ENCODE peak calls at places on chromosomes 11 and 22, in eight cellular contexts. Y is stimulated activated CD8-positive, alpha-beta memory T cell treated with anti-CD3 and anti-CD28 coated beads, Interleukin-2, amount 100 ng/mL, for 1 hour; F is Kasumi-1; D is stimulated activated CD4-positive, alpha-beta T cell treated with anti-CD3 and anti-CD28 coated beads, Interleukin-1b, Interleukin-23, amount 100 ng/mL, for 1 hour; U is OCI-LY7; R is astrocyte of the hippocampus; V is HS-5; O is endothelial cell. J is an unnamed sample.

GRCh38 chr22:26700462-26700861 is 43.1 kb downstream of the MIAT start:
- DNase-seq in Y (no peak), F (no peak), D (no peak), U (no peak), R (no peak), V (no peak), O (no peak), J (no peak)

GRCh38 chr11:117239295-117239694 is 6.8 kb downstream of the RNF214 start:
- DNase-seq in Y (no peak), F (peak), D (no peak), U (no peak), R (peak), V (peak), O (no peak), J (no peak)

GRCh38 chr11:69703711-69704507 is at the start of gene FGF19:
- DNase-seq in Y (no peak), F (no peak), D (no peak), U (no peak), R (peak), V (no peak), O (peak), J (no peak)

GRCh38 chr11:103749158-103749557 is 287.3 kb upstream of the DDI1 start:
- DNase-seq in Y (no peak), F (no peak), D (no peak), U (no peak), R (peak), V (no peak), O (no peak), J (no peak)

GRCh38 chr11:121479355-121479754 is 26.6 kb upstream of the SORL1-AS1 start:
- DNase-seq in Y (no peak), F (peak), D (no peak), U (no peak), R (no peak), V (no peak), O (peak), J (no peak)

GRCh38 chr11:11347583-11347982 is 5.5 kb downstream of the CSNK2A3 start:
- DNase-seq in Y (no peak), F (no peak), D (no peak), U (no peak), R (peak), V (no peak), O (no peak), J (no peak)

GRCh38 chr22:31092161-31092560 is 11.0 kb downstream of the SMTN start:
- DNase-seq in Y (no peak), F (no peak), D (no peak), U (no peak), R (no peak), V (no peak), O (no peak), J (no peak)

GRCh38 chr11:112812719-112813118 is 148.5 kb upstream of the NCAM1 start:
- DNase-seq in Y (no peak), F (no peak), D (no peak), U (no peak), R (no peak), V (no peak), O (no peak), J (no peak)

GRCh38 chr22:39292561-39293074 is 26.8 kb downstream of the RPL3 start:
- DNase-seq in Y (no peak), F (peak), D (no peak), U (no peak), R (peak), V (peak), O (peak), J (peak)

GRCh38 chr11:12110714-12111481 is 508 bp downstream of the MICAL2 start:
- DNase-seq in Y (no peak), F (peak), D (no peak), U (no peak), R (peak), V (no peak), O (peak), J (no peak)

GRCh38 chr11:111691731-111692130 is 74.5 kb downstream of the PPP2R1B start:
- DNase-seq in Y (no peak), F (no peak), D (no peak), U (no peak), R (no peak), V (no peak), O (no peak), J (no peak)

GRCh38 chr11:64224151-64224890 is 1.7 kb downstream of the TRPT1 start:
- DNase-seq in Y (no peak), F (no peak), D (no peak), U (no peak), R (peak), V (no peak), O (no peak), J (no peak)

GRCh38 chr11:6238902-6239301 is at the start of gene CNGA4:
- DNase-seq in Y (no peak), F (no peak), D (no peak), U (peak), R (no peak), V (no peak), O (no peak), J (no peak)

GRCh38 chr22:37083914-37084313 is 25.6 kb downstream of the TMPRSS6 start:
- DNase-seq in Y (no peak), F (no peak), D (no peak), U (no peak), R (no peak), V (no peak), O (no peak), J (no peak)

GRCh38 chr11:30489513-30489912 is 96.6 kb downstream of the MPPED2 start:
- DNase-seq in Y (no peak), F (no peak), D (no peak), U (no peak), R (no peak), V (no peak), O (no peak), J (no peak)

GRCh38 chr11:85627332-85627997 is at the start of gene DLG2:
- DNase-seq in Y (no peak), F (peak), D (no peak), U (peak), R (peak), V (no peak), O (peak), J (no peak)